ENCODE peak calls at places on chromosomes 16 and 17, in five cellular contexts. One of them, this sample, is unnamed.

GRCh38 chr16:1155353-1156110 is 2.6 kb downstream of the CACNA1H start:
- DNase-seq in aorta: no peak
- DNase-seq in lung microvascular endothelial cell: no peak
- DNase-seq in WTC11: no peak
- DNase-seq in breast epithelium: no peak
- DNase-seq in this sample: no peak

GRCh38 chr16:89722392-89723278 is 1.3 kb downstream of the ZNF276 start:
- DNase-seq in aorta: no peak
- DNase-seq in lung microvascular endothelial cell: peak; percentile 75
- DNase-seq in WTC11: no peak
- DNase-seq in breast epithelium: no peak
- DNase-seq in this sample: peak; percentile 77

GRCh38 chr16:4544483-4544882 is 5.9 kb upstream of the CDIP1 start:
- DNase-seq in aorta: no peak
- DNase-seq in lung microvascular endothelial cell: no peak
- DNase-seq in WTC11: no peak
- DNase-seq in breast epithelium: no peak
- DNase-seq in this sample: no peak

GRCh38 chr17:42329025-42329976 is 41.0 kb downstream of the STAT5A start:
- DNase-seq in aorta: peak; percentile 47
- DNase-seq in lung microvascular endothelial cell: peak; percentile 81
- DNase-seq in WTC11: peak; percentile 76
- DNase-seq in breast epithelium: peak; percentile 66
- DNase-seq in this sample: no peak

GRCh38 chr17:73096866-73097265 is 4.4 kb upstream of the SLC39A11 start:
- DNase-seq in aorta: peak; percentile 85
- DNase-seq in lung microvascular endothelial cell: no peak
- DNase-seq in WTC11: no peak
- DNase-seq in breast epithelium: peak; percentile 37
- DNase-seq in this sample: no peak

GRCh38 chr17:21279582-21279981 is 4.9 kb upstream of the MAP2K3 start:
- DNase-seq in aorta: no peak
- DNase-seq in lung microvascular endothelial cell: no peak
- DNase-seq in WTC11: no peak
- DNase-seq in breast epithelium: no peak
- DNase-seq in this sample: no peak

GRCh38 chr17:75725504-75725903 is 4.2 kb downstream of the ITGB4 start:
- DNase-seq in aorta: no peak
- DNase-seq in lung microvascular endothelial cell: no peak
- DNase-seq in WTC11: no peak
- DNase-seq in breast epithelium: no peak
- DNase-seq in this sample: no peak

GRCh38 chr17:17628388-17629008 is 37.0 kb upstream of the PEMT start:
- DNase-seq in aorta: no peak
- DNase-seq in lung microvascular endothelial cell: no peak
- DNase-seq in WTC11: no peak
- DNase-seq in breast epithelium: peak; percentile 39
- DNase-seq in this sample: no peak

GRCh38 chr16:78252757-78253156 is 153.3 kb downstream of the WWOX start:
- DNase-seq in aorta: no peak
- DNase-seq in lung microvascular endothelial cell: no peak
- DNase-seq in WTC11: no peak
- DNase-seq in breast epithelium: no peak
- DNase-seq in this sample: no peak

GRCh38 chr17:45648642-45649041 is 135.5 kb upstream of the CRHR1 start:
- DNase-seq in aorta: peak; percentile 42
- DNase-seq in lung microvascular endothelial cell: no peak
- DNase-seq in WTC11: peak; percentile 80
- DNase-seq in breast epithelium: no peak
- DNase-seq in this sample: no peak

GRCh38 chr17:71724339-71724738 is 396.5 kb upstream of the SOX9 start:
- DNase-seq in aorta: no peak
- DNase-seq in lung microvascular endothelial cell: no peak
- DNase-seq in WTC11: no peak
- DNase-seq in breast epithelium: no peak
- DNase-seq in this sample: no peak

GRCh38 chr16:59543641-59544040 is 809.5 kb upstream of the GOT2 start:
- DNase-seq in aorta: no peak
- DNase-seq in lung microvascular endothelial cell: no peak
- DNase-seq in WTC11: no peak
- DNase-seq in breast epithelium: no peak
- DNase-seq in this sample: no peak

GRCh38 chr16:3467182-3467581 is 23.7 kb downstream of the NAA60 start:
- DNase-seq in aorta: no peak
- DNase-seq in lung microvascular endothelial cell: no peak
- DNase-seq in WTC11: no peak
- DNase-seq in breast epithelium: no peak
- DNase-seq in this sample: no peak

GRCh38 chr17:75504347-75505151 is 10.8 kb downstream of the CASKIN2 start:
- DNase-seq in aorta: no peak
- DNase-seq in lung microvascular endothelial cell: no peak
- DNase-seq in WTC11: peak; percentile 73
- DNase-seq in breast epithelium: no peak
- DNase-seq in this sample: no peak

GRCh38 chr17:78375401-78376079 is 2.9 kb upstream of the PGS1 start:
- DNase-seq in aorta: peak; percentile 89
- DNase-seq in lung microvascular endothelial cell: peak; percentile 87
- DNase-seq in WTC11: no peak
- DNase-seq in breast epithelium: no peak
- DNase-seq in this sample: peak; percentile 87

GRCh38 chr17:42361781-42362186 is 26.5 kb downstream of the STAT3 start:
- DNase-seq in aorta: no peak
- DNase-seq in lung microvascular endothelial cell: no peak
- DNase-seq in WTC11: no peak
- DNase-seq in breast epithelium: no peak
- DNase-seq in this sample: no peak

GRCh38 chr17:39791296-39791992 is 53.7 kb downstream of the GRB7 start:
- DNase-seq in aorta: no peak
- DNase-seq in lung microvascular endothelial cell: no peak
- DNase-seq in WTC11: no peak
- DNase-seq in breast epithelium: no peak
- DNase-seq in this sample: no peak

GRCh38 chr17:69646729-69647128 is 232.2 kb downstream of the MAP2K6 start:
- DNase-seq in aorta: no peak
- DNase-seq in lung microvascular endothelial cell: no peak
- DNase-seq in WTC11: no peak
- DNase-seq in breast epithelium: no peak
- DNase-seq in this sample: no peak